ENCODE peak calls at places on chromosomes 6 and 20, in four cellular contexts. S, M, Z and Q are unnamed samples.

GRCh38 chr20:32571566-32571965 is 13.6 kb downstream of the NOL4L start:
- DNase-seq in S (no peak), M (no peak), Z (no peak), Q (no peak)

GRCh38 chr20:48751871-48752270 is 75.9 kb downstream of the PREX1 start:
- DNase-seq in S (no peak), M (no peak), Z (no peak), Q (no peak)

GRCh38 chr20:31713312-31714049 is 9.2 kb downstream of the BCL2L1 start:
- DNase-seq in S (peak; percentile 49), M (peak; percentile 92), Z (no peak), Q (no peak)

GRCh38 chr20:38177201-38177600 is 12.1 kb upstream of the TGM2 start:
- DNase-seq in S (no peak), M (no peak), Z (no peak), Q (no peak)

GRCh38 chr6:8633762-8634161 is 198.4 kb upstream of the SLC35B3 start:
- DNase-seq in S (no peak), M (no peak), Z (no peak), Q (no peak)

GRCh38 chr6:72218125-72218524 is 331.8 kb downstream of the RIMS1 start:
- DNase-seq in S (no peak), M (peak; percentile 34), Z (peak; percentile 33), Q (peak; percentile 41)

GRCh38 chr6:55758156-55758942 is 117.0 kb downstream of the BMP5 start:
- DNase-seq in S (no peak), M (peak; percentile 75), Z (no peak), Q (no peak)

GRCh38 chr20:2171266-2171790 is 69.7 kb downstream of the STK35 start:
- DNase-seq in S (no peak), M (no peak), Z (no peak), Q (no peak)

GRCh38 chr20:63686492-63687321 is 9.7 kb upstream of the TNFRSF6B start:
- DNase-seq in S (peak; percentile 73), M (peak; percentile 92), Z (no peak), Q (no peak)

GRCh38 chr20:2713285-2713684 is 20.7 kb downstream of the EBF4 start:
- DNase-seq in S (no peak), M (no peak), Z (no peak), Q (no peak)

GRCh38 chr20:5557123-5557522 is 193.1 kb upstream of the SHLD1 start:
- DNase-seq in S (peak; percentile 60), M (peak; percentile 62), Z (peak; percentile 77), Q (peak; percentile 35)

GRCh38 chr6:33118525-33119123 is 42.8 kb downstream of the HLA-DPB1 start:
- DNase-seq in S (no peak), M (peak; percentile 68), Z (no peak), Q (no peak)

GRCh38 chr6:91669154-91669903 is 1082.5 kb upstream of the MAP3K7 start:
- DNase-seq in S (no peak), M (no peak), Z (peak; percentile 30), Q (no peak)

GRCh38 chr20:45917790-45918141 is 5.8 kb upstream of the PLTP start:
- DNase-seq in S (no peak), M (peak; percentile 79), Z (no peak), Q (no peak)

GRCh38 chr6:134373282-134373922 is 55.5 kb upstream of the SGK1 start:
- DNase-seq in S (no peak), M (peak; percentile 82), Z (peak; percentile 40), Q (no peak)

GRCh38 chr20:62358171-62358719 is 8.9 kb downstream of the LAMA5 start:
- DNase-seq in S (no peak), M (no peak), Z (no peak), Q (no peak)

GRCh38 chr6:131255911-131256310 is 120.6 kb downstream of the AKAP7 start:
- DNase-seq in S (no peak), M (peak; percentile 11), Z (no peak), Q (no peak)

GRCh38 chr20:34475979-34476736 is 40.1 kb upstream of the DYNLRB1 start:
- DNase-seq in S (peak; percentile 67), M (peak; percentile 44), Z (peak; percentile 40), Q (no peak)

GRCh38 chr6:82362868-82363267 is 749 bp upstream of the TPBG start:
- DNase-seq in S (no peak), M (peak; percentile 81), Z (no peak), Q (no peak)

GRCh38 chr20:17334866-17335412 is 108.1 kb downstream of the PCSK2 start:
- DNase-seq in S (no peak), M (no peak), Z (no peak), Q (no peak)

GRCh38 chr20:32672315-32672981 is 1.3 kb downstream of the C20orf203 start:
- DNase-seq in S (no peak), M (no peak), Z (no peak), Q (no peak)

GRCh38 chr6:7216941-7217621 is 95.9 kb downstream of the SSR1 start:
- DNase-seq in S (no peak), M (no peak), Z (no peak), Q (no peak)

GRCh38 chr6:47477497-47478232 is at the start of gene CD2AP:
- DNase-seq in S (peak; percentile 96), M (peak; percentile 82), Z (peak; percentile 58), Q (peak; percentile 64)

GRCh38 chr6:157946865-157947532 is 34.7 kb upstream of the SYNJ2 start:
- DNase-seq in S (no peak), M (peak; percentile 18), Z (no peak), Q (no peak)

GRCh38 chr6:122790740-122791679 is 2.0 kb downstream of the SMPDL3A start:
- DNase-seq in S (no peak), M (no peak), Z (no peak), Q (no peak)

GRCh38 chr6:15147827-15148226 is 98.0 kb upstream of the JARID2 start:
- DNase-seq in S (no peak), M (no peak), Z (no peak), Q (no peak)

GRCh38 chr6:15143540-15143939 is 102.3 kb upstream of the JARID2 start:
- DNase-seq in S (no peak), M (no peak), Z (no peak), Q (no peak)

GRCh38 chr6:15153191-15153590 is 92.7 kb upstream of the JARID2 start:
- DNase-seq in S (no peak), M (no peak), Z (no peak), Q (no peak)

GRCh38 chr6:15152720-15153119 is 93.1 kb upstream of the JARID2 start:
- DNase-seq in S (no peak), M (no peak), Z (no peak), Q (no peak)

GRCh38 chr6:15148356-15149058 is 97.4 kb upstream of the JARID2 start:
- DNase-seq in S (no peak), M (peak; percentile 14), Z (no peak), Q (no peak)
- TF ChIP-seq CTCF in S (no peak), M (peak; percentile 24), Z (no peak), Q (peak; percentile 18)

GRCh38 chr6:26123675-26124549 is 36.7 kb downstream of the HFE start:
- DNase-seq in S (peak; percentile 86), M (peak; percentile 100), Z (peak; percentile 70), Q (peak; percentile 65)
- TF ChIP-seq CTCF in S (no peak), M (no peak), Z (no peak), Q (no peak)

GRCh38 chr6:16872543-16873230 is 111.4 kb upstream of the ATXN1 start:
- DNase-seq in S (no peak), M (no peak), Z (no peak), Q (no peak)
- TF ChIP-seq CTCF in S (no peak), M (no peak), Z (no peak), Q (no peak)

GRCh38 chr20:41356951-41357350 is 9.7 kb downstream of the EMILIN3 start:
- DNase-seq in S (no peak), M (no peak), Z (no peak), Q (no peak)

GRCh38 chr20:41358717-41359116 is 7.9 kb downstream of the EMILIN3 start:
- DNase-seq in S (peak; percentile 72), M (no peak), Z (no peak), Q (no peak)

GRCh38 chr20:41355598-41356203 is 10.9 kb downstream of the EMILIN3 start:
- DNase-seq in S (no peak), M (no peak), Z (no peak), Q (no peak)

GRCh38 chr20:41358230-41358629 is 8.4 kb downstream of the EMILIN3 start:
- DNase-seq in S (no peak), M (no peak), Z (no peak), Q (no peak)

GRCh38 chr20:41357424-41358163 is 9.0 kb downstream of the EMILIN3 start:
- DNase-seq in S (no peak), M (no peak), Z (no peak), Q (no peak)
- TF ChIP-seq CTCF in S (no peak), M (no peak), Z (no peak), Q (peak; percentile 22)

GRCh38 chr6:117195728-117196127 is 69.6 kb upstream of the VGLL2 start:
- DNase-seq in S (no peak), M (no peak), Z (no peak), Q (no peak)
- TF ChIP-seq CTCF in S (no peak), M (no peak), Z (no peak), Q (no peak)